ENCODE peak calls at places on chromosomes 3 and 15, in nine cellular contexts. I is AG08395; E is HEK293T; C is tibial artery; N is right cardiac atrium; U is HCEC 1CT; J is CD4-positive, CD25-positive, alpha-beta regulatory T cell; K is fibroblast of mammary gland; Z is NCI-H1694 treated with DMSO at 0.1 percent for 48 hours. F is an unnamed sample.

GRCh38 chr3:16090711-16091110 is 83.8 kb upstream of the GALNT15 start:
- DNase-seq in K (peak), C (no peak), N (no peak), I (no peak), J (no peak), Z (no peak), U (no peak), E (no peak), F (no peak)

GRCh38 chr3:159364511-159364910 is 562.7 kb downstream of the MFSD1 start:
- DNase-seq in Z (no peak), C (no peak), N (no peak), U (no peak), K (no peak), E (no peak), J (no peak), I (no peak), F (no peak)

GRCh38 chr3:170639003-170639402 is 53.1 kb upstream of the SLC7A14 start:
- DNase-seq in N (no peak), J (no peak), E (no peak), C (no peak), I (no peak), U (no peak), K (no peak), Z (no peak), F (no peak)

GRCh38 chr3:182811269-182811596 is 17.9 kb downstream of the ATP11B start:
- DNase-seq in N (no peak), K (no peak), U (no peak), C (no peak), Z (no peak), J (no peak), I (no peak), E (no peak), F (no peak)

GRCh38 chr3:17333446-17333845 is 409.0 kb downstream of the TBC1D5 start:
- DNase-seq in Z (no peak), J (no peak), U (no peak), E (no peak), K (no peak), N (no peak), C (no peak), I (no peak), F (no peak)

GRCh38 chr3:51340311-51340829 is 44.7 kb upstream of the MANF start:
- DNase-seq in N (no peak), E (no peak), Z (no peak), J (no peak), U (peak), C (peak), K (peak), I (peak), F (peak)

GRCh38 chr3:141123677-141124410 is 72.7 kb downstream of the SPSB4 start:
- DNase-seq in C (peak), Z (no peak), E (no peak), J (no peak), N (no peak), U (no peak), K (no peak), I (no peak), F (no peak)

GRCh38 chr3:133410191-133410892 is 10.5 kb downstream of the BFSP2 start:
- DNase-seq in E (no peak), U (no peak), J (no peak), C (no peak), I (no peak), N (no peak), Z (no peak), K (no peak), F (no peak)

GRCh38 chr3:24259901-24260512 is 234.6 kb downstream of the THRB start:
- DNase-seq in K (peak), U (peak), J (no peak), Z (no peak), C (peak), E (no peak), I (peak), N (peak), F (peak)

GRCh38 chr15:50484781-50485180 is 60.6 kb downstream of the USP8 start:
- DNase-seq in N (no peak), C (no peak), K (no peak), Z (no peak), U (no peak), J (no peak), I (no peak), E (no peak), F (no peak)

GRCh38 chr3:126834596-126835471 is 130.8 kb downstream of the CHCHD6 start:
- DNase-seq in E (no peak), I (no peak), C (no peak), Z (no peak), U (no peak), K (no peak), N (no peak), J (no peak), F (peak)

GRCh38 chr15:85730001-85730820 is 64.5 kb downstream of the KLHL25 start:
- DNase-seq in Z (peak), C (peak), E (peak), J (peak), N (no peak), I (peak), K (peak), U (peak), F (peak)

GRCh38 chr15:56871180-56871579 is 47.3 kb upstream of the TCF12 start:
- DNase-seq in K (peak), I (peak), Z (no peak), N (no peak), C (no peak), U (peak), J (no peak), E (no peak), F (peak)

GRCh38 chr3:138219255-138219654 is 32.2 kb downstream of the ARMC8 start:
- DNase-seq in N (no peak), K (peak), I (no peak), C (no peak), E (no peak), Z (no peak), J (no peak), U (no peak), F (no peak)

GRCh38 chr15:86163771-86164170 is 84.1 kb downstream of the AGBL1 start:
- DNase-seq in J (no peak), I (peak), U (no peak), E (no peak), Z (no peak), N (no peak), C (no peak), K (no peak), F (peak)

GRCh38 chr3:33313331-33313730 is 36.1 kb downstream of the FBXL2 start:
- DNase-seq in K (peak), U (peak), I (no peak), E (no peak), Z (no peak), N (no peak), C (no peak), J (no peak), F (peak)

GRCh38 chr15:25616471-25616870 is 177.6 kb upstream of the UBE3A start:
- DNase-seq in C (no peak), J (no peak), N (no peak), E (no peak), U (no peak), Z (no peak), K (no peak), I (no peak), F (no peak)

GRCh38 chr3:41598804-41599481 is 363.0 kb downstream of the ULK4 start:
- DNase-seq in J (no peak), I (peak), E (no peak), K (peak), C (no peak), Z (no peak), N (no peak), U (peak), F (no peak)

GRCh38 chr15:96264801-96265515 is 65.5 kb upstream of the NR2F2 start:
- DNase-seq in C (no peak), U (peak), Z (no peak), I (peak), J (no peak), K (no peak), N (no peak), E (peak), F (peak)

GRCh38 chr3:138437281-138437680 is 2.9 kb downstream of the ESYT3 start:
- DNase-seq in U (no peak), K (no peak), I (no peak), J (no peak), E (no peak), N (no peak), C (no peak), Z (no peak), F (no peak)

GRCh38 chr3:182999767-183000166 is 19.4 kb upstream of the DCUN1D1 start:
- DNase-seq in K (no peak), Z (no peak), C (no peak), I (no peak), N (no peak), J (no peak), U (no peak), E (no peak), F (no peak)

GRCh38 chr15:75161788-75162414 is 39.8 kb upstream of the C15orf39 start:
- DNase-seq in J (no peak), Z (no peak), U (no peak), C (no peak), I (no peak), K (peak), E (no peak), N (peak), F (no peak)

F was measured in LHCN-M2.